ENCODE peak calls at places on chromosomes 4 and X, in eight cellular contexts. Y is body of pancreas, K is tibial nerve, S is Peyer's patch, M is HCT116, N is heart left ventricle, T is IMR-90, U is esophagus squamous epithelium. F is an unnamed sample.

GRCh38 chrX:86830685-86831084 is 682.4 kb downstream of the DACH2 start:
- DNase-seq in Y (no peak), U (no peak), T (no peak), N (no peak), S (no peak), M (no peak), K (no peak), F (no peak)

GRCh38 chrX:148698221-148698620 is 197.8 kb downstream of the AFF2 start:
- DNase-seq in T (no peak), N (no peak), K (no peak), M (no peak), U (no peak), Y (no peak), S (no peak), F (no peak)

GRCh38 chrX:40646489-40647306 is 663 bp downstream of the CXorf38 start:
- DNase-seq in T (peak; percentile 43), N (peak; percentile 46), K (no peak), Y (peak; percentile 49), U (no peak), M (no peak), S (peak; percentile 65), F (peak; percentile 87)

GRCh38 chr4:123618606-123619005 is 222.0 kb downstream of the SPRY1 start:
- DNase-seq in K (no peak), N (no peak), S (no peak), T (no peak), U (no peak), M (no peak), Y (no peak), F (no peak)

GRCh38 chr4:7416745-7417432 is 17.8 kb downstream of the PSAPL1 start:
- DNase-seq in T (no peak), U (no peak), K (no peak), Y (peak; percentile 2), N (no peak), S (peak; percentile 15), M (no peak), F (no peak)

GRCh38 chr4:82429728-82430192 is 502 bp downstream of the HNRNPDL start:
- DNase-seq in K (no peak), M (no peak), U (peak; percentile 52), Y (no peak), S (no peak), T (no peak), N (no peak), F (peak; percentile 95)

GRCh38 chr4:107497054-107497453 is 223.0 kb downstream of the PAPSS1 start:
- DNase-seq in M (no peak), U (no peak), T (no peak), K (no peak), N (no peak), S (no peak), Y (no peak), F (no peak)

GRCh38 chr4:10083861-10084641 is 32.5 kb downstream of the WDR1 start:
- DNase-seq in K (no peak), Y (no peak), U (no peak), S (peak; percentile 44), N (no peak), T (no peak), M (no peak), F (no peak)

GRCh38 chr4:125986307-125986706 is 671.6 kb downstream of the FAT4 start:
- DNase-seq in S (no peak), Y (no peak), M (no peak), T (no peak), K (no peak), N (no peak), U (no peak), F (no peak)

GRCh38 chr4:88809561-88810219 is 112.1 kb upstream of the NAP1L5 start:
- DNase-seq in M (no peak), Y (no peak), S (no peak), U (no peak), K (no peak), N (no peak), T (no peak), F (no peak)

GRCh38 chr4:173281001-173281400 is 53.2 kb downstream of the HMGB2 start:
- DNase-seq in N (no peak), S (no peak), U (no peak), M (no peak), Y (no peak), T (no peak), K (no peak), F (no peak)

GRCh38 chr4:3836802-3837601 is 70.8 kb downstream of the ADRA2C start:
- DNase-seq in Y (no peak), U (no peak), K (no peak), M (peak; percentile 7), S (no peak), N (no peak), T (no peak), F (no peak)

GRCh38 chr4:153464068-153464467 is 2.1 kb upstream of the TMEM131L start:
- DNase-seq in N (no peak), M (no peak), K (no peak), T (peak; percentile 38), S (no peak), Y (no peak), U (no peak), F (no peak)
- TF ChIP-seq POLR2A in N (no peak), M (no peak), K (no peak), T (no peak), S (no peak), Y (no peak), U (no peak), F (no peak)

GRCh38 chr4:113332701-113333100 is 283.2 kb downstream of the ANK2 start:
- DNase-seq in Y (no peak), M (no peak), U (no peak), N (no peak), S (no peak), T (no peak), K (no peak), F (no peak)
- H3K36me3 ChIP-seq in Y (no peaks in the 10 kb centered on the region), M (no peaks in the 10 kb centered on the region), U (no peaks in the 10 kb centered on the region), N (peaks cover 80% of the 10 kb centered on the region), S (no peaks in the 10 kb centered on the region), T (no peaks in the 10 kb centered on the region), K (no peaks in the 10 kb centered on the region), F (no peaks in the 10 kb centered on the region)

GRCh38 chrX:12881914-12882313 is 15.0 kb downstream of the TLR7 start:
- DNase-seq in K (no peak), N (no peak), U (no peak), Y (no peak), S (no peak), T (no peak), M (no peak), F (no peak)
- H3K27me3 ChIP-seq in K (no peaks in the 10 kb centered on the region), N (peaks cover 5% of the 10 kb centered on the region), U (no peaks in the 10 kb centered on the region), Y (no peaks in the 10 kb centered on the region), S (no peaks in the 10 kb centered on the region), T (peaks cover 2% of the 10 kb centered on the region), M (no peaks in the 10 kb centered on the region), F (no peaks in the 10 kb centered on the region)

GRCh38 chrX:154366666-154367055 is 7.8 kb downstream of the FLNA start:
- DNase-seq in T (no peak), M (no peak), N (peak; percentile 71), S (no peak), U (no peak), Y (no peak), K (no peak), F (peak; percentile 39)
- TF ChIP-seq POLR2A in T (no peak), M (no peak), N (no peak), S (no peak), U (no peak), Y (no peak), K (no peak), F (no peak)

GRCh38 chr4:1937550-1937949 is 66.4 kb downstream of the NSD2 start:
- DNase-seq in S (no peak), U (no peak), K (no peak), M (no peak), Y (no peak), T (no peak), N (no peak), F (no peak)
- H3K36me3 ChIP-seq in S (no peaks in the 10 kb centered on the region), U (no peaks in the 10 kb centered on the region), K (no peaks in the 10 kb centered on the region), M (peaks cover 43% of the 10 kb centered on the region), Y (peaks cover 3% of the 10 kb centered on the region), T (peaks cover 20% of the 10 kb centered on the region), N (peaks cover 78% of the 10 kb centered on the region), F (peaks cover 29% of the 10 kb centered on the region)